ENCODE peak calls at places on chromosomes 5 and 9, in four cellular contexts. K, U, S and B are unnamed samples.

GRCh38 chr9:136328622-136329041 is 1.3 kb downstream of the GPSM1 start:
- DNase-seq in U (peak; percentile 87), S (no peak), K (no peak), B (no peak)

GRCh38 chr9:92439921-92440750 is 15.9 kb upstream of the OMD start:
- DNase-seq in U (no peak), S (no peak), K (no peak), B (no peak)

GRCh38 chr5:89556215-89557009 is 673.4 kb upstream of the MEF2C start:
- DNase-seq in K (no peak), U (no peak), S (no peak), B (no peak)

GRCh38 chr9:131951905-131952304 is 127.8 kb downstream of the MED27 start:
- DNase-seq in K (no peak), U (peak; percentile 80), S (no peak), B (peak; percentile 49)

GRCh38 chr5:100900142-100900795 is 2.8 kb downstream of the ST8SIA4 start:
- DNase-seq in S (peak; percentile 48), K (peak; percentile 26), U (peak; percentile 71), B (peak; percentile 26)

GRCh38 chr5:74312746-74313145 is 327.8 kb downstream of the ENC1 start:
- DNase-seq in S (no peak), K (no peak), U (no peak), B (no peak)

GRCh38 chr9:37377688-37378612 is 44.5 kb upstream of the GRHPR start:
- DNase-seq in K (no peak), U (no peak), S (no peak), B (no peak)

GRCh38 chr5:137370511-137371071 is 128.5 kb downstream of the SPOCK1 start:
- DNase-seq in K (no peak), U (no peak), S (no peak), B (no peak)

GRCh38 chr5:65163698-65164097 is 318.0 kb downstream of the ADAMTS6 start:
- DNase-seq in K (no peak), S (no peak), U (no peak), B (no peak)

GRCh38 chr9:137397675-137398423 is 25.1 kb downstream of the EXD3 start:
- DNase-seq in K (no peak), S (no peak), U (peak; percentile 39), B (no peak)
- H3K9me3 ChIP-seq in K (no peaks in the 10 kb centered on the region), S (no peaks in the 10 kb centered on the region), U (no peaks in the 10 kb centered on the region), B (no peaks in the 10 kb centered on the region)

DNA sequence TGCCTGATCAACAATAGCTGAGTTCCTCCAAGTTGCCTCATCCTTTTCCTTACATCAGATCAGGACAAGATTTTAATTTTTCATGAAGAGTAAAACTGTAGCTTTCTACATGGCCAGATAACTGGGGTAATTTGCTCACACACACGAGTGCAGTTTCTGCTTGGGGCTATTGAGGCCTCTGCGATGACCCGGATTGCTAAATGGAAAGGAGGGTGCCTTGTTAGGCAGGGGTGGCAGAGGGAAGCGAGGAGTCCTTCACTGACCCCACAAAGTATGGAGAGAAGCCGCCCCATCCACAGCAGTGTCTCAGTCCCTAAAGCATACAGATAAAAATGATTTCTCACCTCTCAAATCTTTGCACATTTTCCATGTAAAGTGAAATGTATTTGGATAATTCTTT is 133.7 kb downstream of the FSTL4 start:
- DNase-seq in U (no peak), S (no peak), K (no peak), B (no peak)
- H3K9me3 ChIP-seq in U (no peaks in the 10 kb centered on the region), S (no peaks in the 10 kb centered on the region), K (no peaks in the 10 kb centered on the region), B (no peaks in the 10 kb centered on the region)

GRCh38 chr5:2133936-2134335 is 251.2 kb upstream of the IRX4 start:
- DNase-seq in K (no peak), U (no peak), S (no peak), B (no peak)
- H3K9me3 ChIP-seq in K (no peaks in the 10 kb centered on the region), U (no peaks in the 10 kb centered on the region), S (no peaks in the 10 kb centered on the region), B (no peaks in the 10 kb centered on the region)

GRCh38 chr5:39870137-39870536 is 445.4 kb upstream of the DAB2 start:
- DNase-seq in U (no peak), K (no peak), S (no peak), B (no peak)
- H3K9me3 ChIP-seq in U (peaks cover 2% of the 10 kb centered on the region), K (no peaks in the 10 kb centered on the region), S (peaks cover 4% of the 10 kb centered on the region), B (peaks cover 22% of the 10 kb centered on the region)

DNA sequence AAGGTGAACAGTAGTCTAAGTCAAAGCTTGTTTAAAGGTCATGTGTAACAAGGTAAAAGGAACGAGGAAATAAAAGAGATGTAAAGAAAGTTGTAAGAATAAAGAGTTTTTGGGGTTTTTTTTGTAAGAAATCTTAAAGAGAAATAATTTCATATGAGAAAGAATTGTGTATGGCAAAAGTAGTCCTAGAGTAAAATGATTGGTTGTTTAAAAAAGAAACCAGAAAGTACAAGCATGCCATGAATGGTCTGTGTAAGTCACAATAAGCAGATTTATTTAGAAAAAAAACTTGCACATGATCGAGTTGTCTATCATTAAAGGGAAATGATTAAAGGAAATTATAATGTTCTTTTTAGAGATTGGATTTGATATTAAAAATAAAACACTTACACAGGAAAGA is 172.6 kb upstream of the TUSC1 start:
- DNase-seq in K (no peak), U (no peak), S (no peak), B (no peak)
- H3K9me3 ChIP-seq in K (no peaks in the 10 kb centered on the region), U (no peaks in the 10 kb centered on the region), S (peaks cover 49% of the 10 kb centered on the region), B (peaks cover 44% of the 10 kb centered on the region)

GRCh38 chr9:103126494-103126893 is 131.4 kb downstream of the CYLC2 start:
- DNase-seq in S (no peak), U (no peak), K (no peak), B (no peak)
- H3K9me3 ChIP-seq in S (peaks cover 50% of the 10 kb centered on the region), U (no peaks in the 10 kb centered on the region), K (no peaks in the 10 kb centered on the region), B (peaks cover 51% of the 10 kb centered on the region)

GRCh38 chr9:108196332-108196731 is 659.5 kb downstream of the ACTL7B start:
- DNase-seq in K (no peak), U (no peak), S (no peak), B (no peak)
- H3K9me3 ChIP-seq in K (no peaks in the 10 kb centered on the region), U (no peaks in the 10 kb centered on the region), S (no peaks in the 10 kb centered on the region), B (peaks cover 28% of the 10 kb centered on the region)

GRCh38 chr5:6850033-6850432 is 136.8 kb downstream of the TENT4A start:
- DNase-seq in K (no peak), U (no peak), S (no peak), B (no peak)
- H3K9me3 ChIP-seq in K (peaks cover 3% of the 10 kb centered on the region), U (peaks cover 4% of the 10 kb centered on the region), S (peaks cover 6% of the 10 kb centered on the region), B (peaks cover 15% of the 10 kb centered on the region)

DNA sequence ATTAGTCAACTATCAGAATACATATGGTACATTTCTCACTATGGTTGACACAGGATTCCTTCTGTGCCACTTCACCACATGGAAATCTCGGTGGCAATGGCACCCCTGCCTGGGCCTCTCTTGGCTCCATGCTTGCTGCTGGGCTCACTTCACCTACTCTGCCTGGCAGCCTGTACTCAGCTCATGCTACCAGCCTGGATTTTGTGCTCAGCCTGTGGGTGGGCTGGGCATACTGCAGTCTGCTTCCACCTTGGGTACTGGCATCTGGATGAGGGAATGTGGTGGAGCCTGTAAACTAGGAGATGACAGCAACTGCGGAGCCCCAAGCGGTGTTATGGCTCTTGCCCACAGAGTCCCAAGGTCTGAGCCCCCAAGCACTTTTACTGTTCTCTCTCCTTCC is 604.1 kb downstream of the MTRR start:
- DNase-seq in U (no peak), K (no peak), S (no peak), B (no peak)
- H3K9me3 ChIP-seq in U (peaks cover 3% of the 10 kb centered on the region), K (no peaks in the 10 kb centered on the region), S (peaks cover 17% of the 10 kb centered on the region), B (peaks cover 9% of the 10 kb centered on the region)

GRCh38 chr5:1270933-1271914 is 23.6 kb downstream of the TERT start:
- DNase-seq in K (no peak), U (peak; percentile 42), S (no peak), B (no peak)
- H3K9me3 ChIP-seq in K (no peaks in the 10 kb centered on the region), U (no peaks in the 10 kb centered on the region), S (no peaks in the 10 kb centered on the region), B (no peaks in the 10 kb centered on the region)